ENCODE peak calls at places on chromosomes 7 and 10, in four cellular contexts. One of them, this sample, is unnamed.

GRCh38 chr7:95102662-95103061 is 195.3 kb downstream of the PPP1R9A start:
- DNase-seq in progenitor cell of endocrine pancreas: no peak
- DNase-seq in transverse colon: no peak
- DNase-seq in GM12864: no peak
- DNase-seq in this sample: no peak

GRCh38 chr10:78832281-78832680 is 236.5 kb upstream of the ZMIZ1 start:
- DNase-seq in transverse colon: no peak
- DNase-seq in progenitor cell of endocrine pancreas: no peak
- DNase-seq in GM12864: no peak
- DNase-seq in this sample: no peak

GRCh38 chr7:31747553-31747952 is 60.5 kb downstream of the PPP1R17 start:
- DNase-seq in progenitor cell of endocrine pancreas: no peak
- DNase-seq in GM12864: no peak
- DNase-seq in transverse colon: peak; percentile 11
- DNase-seq in this sample: no peak

GRCh38 chr10:61160253-61160652 is 216.3 kb upstream of the RHOBTB1 start:
- DNase-seq in transverse colon: no peak
- DNase-seq in progenitor cell of endocrine pancreas: no peak
- DNase-seq in GM12864: no peak
- DNase-seq in this sample: no peak

GRCh38 chr10:69303632-69304035 is 25.3 kb downstream of the HK1 start:
- DNase-seq in transverse colon: no peak
- DNase-seq in progenitor cell of endocrine pancreas: no peak
- DNase-seq in GM12864: no peak
- DNase-seq in this sample: no peak

GRCh38 chr7:149776305-149776704 is 2.9 kb upstream of the ZNF467 start:
- DNase-seq in progenitor cell of endocrine pancreas: no peak
- DNase-seq in GM12864: no peak
- DNase-seq in transverse colon: no peak
- DNase-seq in this sample: peak; percentile 61

GRCh38 chr10:31864834-31865518 is 63.7 kb downstream of the ARHGAP12 start:
- DNase-seq in GM12864: no peak
- DNase-seq in progenitor cell of endocrine pancreas: no peak
- DNase-seq in transverse colon: no peak
- DNase-seq in this sample: no peak

GRCh38 chr7:20010877-20011276 is 206.3 kb downstream of the MACC1 start:
- DNase-seq in progenitor cell of endocrine pancreas: no peak
- DNase-seq in GM12864: no peak
- DNase-seq in transverse colon: no peak
- DNase-seq in this sample: no peak

GRCh38 chr7:1843921-1844335 is 173.9 kb downstream of the ELFN1 start:
- DNase-seq in transverse colon: peak; percentile 3
- DNase-seq in GM12864: no peak
- DNase-seq in progenitor cell of endocrine pancreas: no peak
- DNase-seq in this sample: no peak

GRCh38 chr10:105354010-105354409 is 712.9 kb downstream of the SORCS3 start:
- DNase-seq in progenitor cell of endocrine pancreas: no peak
- DNase-seq in GM12864: no peak
- DNase-seq in transverse colon: peak; percentile 14
- DNase-seq in this sample: no peak

GRCh38 chr7:73644887-73645286 is 20.6 kb upstream of the MLXIPL start:
- DNase-seq in progenitor cell of endocrine pancreas: no peak
- DNase-seq in GM12864: no peak
- DNase-seq in transverse colon: no peak
- DNase-seq in this sample: no peak

GRCh38 chr7:55048221-55048859 is 29.5 kb downstream of the EGFR start:
- DNase-seq in GM12864: no peak
- DNase-seq in progenitor cell of endocrine pancreas: no peak
- DNase-seq in transverse colon: no peak
- DNase-seq in this sample: no peak

GRCh38 chr7:99677013-99677412 is 2.8 kb downstream of the CYP3A5 start:
- DNase-seq in GM12864: no peak
- DNase-seq in progenitor cell of endocrine pancreas: no peak
- DNase-seq in transverse colon: no peak
- DNase-seq in this sample: no peak

GRCh38 chr7:55641273-55641691 is 69.0 kb upstream of the VOPP1 start:
- DNase-seq in GM12864: peak; percentile 47
- DNase-seq in progenitor cell of endocrine pancreas: no peak
- DNase-seq in transverse colon: peak; percentile 33
- DNase-seq in this sample: peak; percentile 56

GRCh38 chr10:71312220-71312619 is 6.8 kb upstream of the SLC29A3 start:
- DNase-seq in progenitor cell of endocrine pancreas: no peak
- DNase-seq in transverse colon: no peak
- DNase-seq in GM12864: no peak
- DNase-seq in this sample: no peak

GRCh38 chr10:117550599-117551321 is 8.2 kb downstream of the EMX2 start:
- DNase-seq in transverse colon: no peak
- DNase-seq in GM12864: no peak
- DNase-seq in progenitor cell of endocrine pancreas: no peak
- DNase-seq in this sample: no peak

GRCh38 chr7:45721949-45722598 is 147.9 kb downstream of the ADCY1 start:
- DNase-seq in transverse colon: no peak
- DNase-seq in GM12864: no peak
- DNase-seq in progenitor cell of endocrine pancreas: no peak
- DNase-seq in this sample: no peak

GRCh38 chr10:90308223-90308622 is 549.6 kb downstream of the HTR7 start:
- DNase-seq in progenitor cell of endocrine pancreas: no peak
- DNase-seq in GM12864: no peak
- DNase-seq in transverse colon: no peak
- DNase-seq in this sample: no peak

GRCh38 chr10:78464856-78465221 is 431.2 kb downstream of the RPS24 start:
- DNase-seq in GM12864: no peak
- DNase-seq in transverse colon: no peak
- DNase-seq in progenitor cell of endocrine pancreas: no peak
- DNase-seq in this sample: no peak

GRCh38 chr10:60123668-60124067 is 217.3 kb upstream of the CCDC6 start:
- DNase-seq in transverse colon: no peak
- DNase-seq in GM12864: no peak
- DNase-seq in progenitor cell of endocrine pancreas: no peak
- DNase-seq in this sample: no peak

GRCh38 chr10:84427903-84428650 is 99.7 kb downstream of the CCSER2 start:
- DNase-seq in GM12864: no peak
- DNase-seq in transverse colon: no peak
- DNase-seq in progenitor cell of endocrine pancreas: no peak
- DNase-seq in this sample: peak; percentile 3

GRCh38 chr10:30701471-30702173 is 72.1 kb upstream of the LYZL2 start:
- DNase-seq in progenitor cell of endocrine pancreas: no peak
- DNase-seq in transverse colon: peak; percentile 69
- DNase-seq in GM12864: peak; percentile 86
- DNase-seq in this sample: peak; percentile 45

GRCh38 chr10:52616420-52616764 is 156.2 kb downstream of the MBL2 start:
- DNase-seq in transverse colon: no peak
- DNase-seq in GM12864: no peak
- DNase-seq in progenitor cell of endocrine pancreas: no peak
- DNase-seq in this sample: no peak

GRCh38 chr10:132064082-132064755 is 1.5 kb upstream of the JAKMIP3 start:
- DNase-seq in transverse colon: no peak
- DNase-seq in GM12864: no peak
- DNase-seq in progenitor cell of endocrine pancreas: no peak
- DNase-seq in this sample: no peak

GRCh38 chr7:93194368-93194767 is 31.9 kb downstream of the HEPACAM2 start:
- DNase-seq in transverse colon: no peak
- DNase-seq in progenitor cell of endocrine pancreas: no peak
- DNase-seq in GM12864: no peak
- DNase-seq in this sample: no peak

GRCh38 chr10:128519581-128519980 is 393.4 kb upstream of the MKI67 start:
- DNase-seq in GM12864: no peak
- DNase-seq in transverse colon: no peak
- DNase-seq in progenitor cell of endocrine pancreas: no peak
- DNase-seq in this sample: no peak

DNA sequence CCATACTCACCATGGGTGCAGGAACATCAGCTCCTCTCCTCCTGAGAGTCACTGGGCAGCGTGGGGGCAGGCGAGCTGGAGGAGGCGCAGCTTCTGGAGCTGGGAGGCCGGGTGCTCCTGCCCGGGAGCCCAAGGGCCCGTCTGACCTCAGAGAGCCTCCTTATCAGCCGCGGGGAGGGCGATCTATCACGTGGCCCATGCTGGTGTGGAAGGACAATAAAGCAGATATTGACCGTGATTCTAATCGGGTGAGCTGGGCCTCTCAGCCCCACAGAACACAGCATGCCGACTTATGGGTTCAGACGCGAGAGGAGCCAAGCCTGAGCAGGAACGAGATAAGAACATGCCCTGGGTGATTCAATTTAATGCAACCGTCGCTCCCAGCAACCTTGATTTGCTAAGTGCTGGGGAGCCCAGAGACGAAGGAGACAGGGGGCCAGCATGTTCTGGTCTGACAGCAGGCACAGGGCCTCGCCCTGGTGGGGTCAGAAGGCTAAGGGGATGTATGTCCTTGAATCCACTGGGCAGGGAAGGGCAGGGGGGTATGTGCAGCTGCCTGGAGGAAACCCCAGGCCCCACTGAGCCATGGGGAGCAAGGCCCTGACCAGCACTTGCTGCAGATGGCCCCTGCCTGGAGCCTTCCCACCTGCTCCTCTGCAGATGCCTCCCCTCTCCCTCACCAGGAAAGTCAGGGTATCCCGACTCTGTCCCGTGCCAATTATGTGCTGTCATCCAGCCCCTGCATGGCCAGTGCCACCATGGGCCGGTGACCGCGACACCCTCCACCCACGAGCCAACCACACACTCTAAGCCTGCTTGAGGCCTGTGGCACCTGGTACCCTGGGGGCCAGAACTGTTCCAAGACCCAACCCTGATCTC is 95.3 kb upstream of the RET start:
- DNase-seq in transverse colon: peak; percentile 6
- DNase-seq in GM12864: no peak
- DNase-seq in progenitor cell of endocrine pancreas: peak; percentile 6
- DNase-seq in this sample: no peak
- TF ChIP-seq CTCF in transverse colon: no peak
- TF ChIP-seq CTCF in GM12864: no peak
- TF ChIP-seq CTCF in progenitor cell of endocrine pancreas: no peak
- TF ChIP-seq CTCF in this sample: no peak

GRCh38 chr7:151833691-151834090 is 43.2 kb downstream of the PRKAG2 start:
- DNase-seq in transverse colon: no peak
- DNase-seq in GM12864: no peak
- DNase-seq in progenitor cell of endocrine pancreas: no peak
- DNase-seq in this sample: no peak
- TF ChIP-seq CTCF in transverse colon: no peak
- TF ChIP-seq CTCF in GM12864: no peak
- TF ChIP-seq CTCF in progenitor cell of endocrine pancreas: no peak
- TF ChIP-seq CTCF in this sample: no peak

DNA sequence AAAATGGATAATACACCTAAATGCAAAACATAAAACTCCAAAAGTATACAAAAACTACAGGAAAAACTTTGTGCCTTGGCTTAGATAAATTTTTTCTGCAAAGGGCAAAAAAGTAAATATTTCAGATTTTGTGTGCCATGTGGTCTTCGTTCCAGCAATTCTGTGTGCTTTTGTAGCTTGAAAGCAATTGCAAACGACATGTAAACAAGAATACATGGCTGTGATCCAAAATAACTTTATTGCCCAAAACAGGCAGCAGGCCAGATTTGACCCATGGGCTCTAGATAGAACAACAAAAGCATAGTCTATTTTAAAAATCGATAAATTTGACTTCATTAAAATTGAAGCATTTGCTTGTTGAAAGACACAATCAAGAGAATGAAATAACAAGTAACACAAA is 336.7 kb downstream of the HPSE2 start:
- DNase-seq in transverse colon: no peak
- DNase-seq in GM12864: no peak
- DNase-seq in progenitor cell of endocrine pancreas: no peak
- DNase-seq in this sample: no peak
- TF ChIP-seq CTCF in transverse colon: no peak
- TF ChIP-seq CTCF in GM12864: no peak
- TF ChIP-seq CTCF in progenitor cell of endocrine pancreas: no peak
- TF ChIP-seq CTCF in this sample: no peak

GRCh38 chr10:99484626-99485581 is 47.8 kb upstream of the NKX2-3 start:
- DNase-seq in transverse colon: no peak
- DNase-seq in GM12864: no peak
- DNase-seq in progenitor cell of endocrine pancreas: no peak
- DNase-seq in this sample: no peak
- TF ChIP-seq CTCF in transverse colon: peak; percentile 17
- TF ChIP-seq CTCF in GM12864: no peak
- TF ChIP-seq CTCF in progenitor cell of endocrine pancreas: peak; percentile 63
- TF ChIP-seq CTCF in this sample: no peak

GRCh38 chr10:101319241-101319915 is 34.6 kb upstream of the BTRC start:
- DNase-seq in progenitor cell of endocrine pancreas: no peak
- DNase-seq in GM12864: no peak
- DNase-seq in transverse colon: no peak
- DNase-seq in this sample: no peak

GRCh38 chr10:101323495-101323894 is 30.5 kb upstream of the BTRC start:
- DNase-seq in GM12864: no peak
- DNase-seq in transverse colon: no peak
- DNase-seq in progenitor cell of endocrine pancreas: no peak
- DNase-seq in this sample: no peak

GRCh38 chr10:101322266-101323151 is 31.5 kb upstream of the BTRC start:
- DNase-seq in progenitor cell of endocrine pancreas: no peak
- DNase-seq in GM12864: no peak
- DNase-seq in transverse colon: no peak
- DNase-seq in this sample: no peak

GRCh38 chr10:101321073-101321472 is 32.9 kb upstream of the BTRC start:
- DNase-seq in transverse colon: no peak
- DNase-seq in GM12864: no peak
- DNase-seq in progenitor cell of endocrine pancreas: no peak
- DNase-seq in this sample: no peak
- TF ChIP-seq CTCF in transverse colon: no peak
- TF ChIP-seq CTCF in GM12864: no peak
- TF ChIP-seq CTCF in progenitor cell of endocrine pancreas: no peak
- TF ChIP-seq CTCF in this sample: no peak

GRCh38 chr7:142231716-142232115 is 26.1 kb downstream of the PRSS58 start:
- DNase-seq in progenitor cell of endocrine pancreas: peak; percentile 14
- DNase-seq in transverse colon: no peak
- DNase-seq in GM12864: no peak
- DNase-seq in this sample: peak; percentile 21
- TF ChIP-seq CTCF in progenitor cell of endocrine pancreas: peak; percentile 51
- TF ChIP-seq CTCF in transverse colon: no peak
- TF ChIP-seq CTCF in GM12864: peak; percentile 37
- TF ChIP-seq CTCF in this sample: no peak

DNA sequence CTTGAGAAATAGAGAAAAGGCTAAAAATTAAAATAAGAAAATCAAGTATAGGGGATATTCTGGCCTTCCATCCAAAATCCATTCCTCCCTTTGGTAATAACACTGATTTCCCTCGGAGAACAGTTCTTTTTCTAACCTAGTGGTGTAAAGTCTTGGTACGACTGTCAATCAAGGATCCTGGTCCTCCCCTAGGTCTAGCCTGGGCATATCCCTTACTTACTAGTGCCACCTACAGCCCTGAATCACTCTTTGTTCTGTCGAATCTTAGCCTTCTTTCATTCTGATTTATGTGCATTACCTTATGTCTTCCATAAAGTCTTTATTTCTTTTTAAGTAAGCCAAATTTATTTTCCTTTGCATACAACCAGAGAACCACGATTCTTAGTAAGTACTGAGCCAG is 298.7 kb upstream of the LRRTM3 start:
- DNase-seq in GM12864: peak; percentile 1
- DNase-seq in progenitor cell of endocrine pancreas: no peak
- DNase-seq in transverse colon: no peak
- DNase-seq in this sample: peak; percentile 54
- TF ChIP-seq CTCF in GM12864: no peak
- TF ChIP-seq CTCF in progenitor cell of endocrine pancreas: peak; percentile 36
- TF ChIP-seq CTCF in transverse colon: no peak
- TF ChIP-seq CTCF in this sample: no peak